ENCODE peak calls at places on chromosomes 4 and X, in ten cellular contexts. E is HEK293T; I is nephron progenitor cell; G is activated CD4-positive, alpha-beta T cell treated with anti-CD3 and anti-CD28 coated beads, Interleukin-2, amount 10 ng/mL, durations not matched to agents 7 days and 5 days; X is fibroblast of pulmonary artery; W is CMK; U is mucosa of gallbladder; T is activated naive CD8-positive, alpha-beta T cell treated with anti-CD3 and anti-CD28 coated beads, Interleukin-2, amount 50 U/mL, for 24 hours; H is GDM1; R is C1 segment of cervical spinal cord. P is an unnamed sample.

GRCh38 chr4:112266823-112267222 is 18.9 kb downstream of the TIFA start:
- DNase-seq in E (no peak), I (no peak), G (no peak), X (peak), W (peak), U (no peak), T (no peak), H (no peak), R (no peak), P (no peak)

GRCh38 chrX:134020910-134021309 is 35.5 kb upstream of the GPC3 start:
- DNase-seq in E (no peak), I (no peak), G (no peak), X (no peak), W (no peak), U (no peak), T (no peak), H (no peak), R (no peak), P (no peak)

GRCh38 chr4:46886711-46887110 is 22.3 kb downstream of the COX7B2 start:
- DNase-seq in E (no peak), I (no peak), G (no peak), X (peak), W (peak), U (no peak), T (no peak), H (no peak), R (no peak), P (no peak)

GRCh38 chr4:137961051-137961438 is 281.1 kb downstream of the SLC7A11 start:
- DNase-seq in E (no peak), I (no peak), G (no peak), X (peak), W (no peak), U (no peak), T (no peak), H (no peak), R (no peak), P (no peak)

GRCh38 chr4:174116021-174116420 is 167.4 kb downstream of the FBXO8 start:
- DNase-seq in E (no peak), I (no peak), G (no peak), X (no peak), W (no peak), U (no peak), T (no peak), H (no peak), R (no peak), P (no peak)

GRCh38 chr4:23904639-23905061 is 14.8 kb upstream of the PPARGC1A start:
- DNase-seq in E (no peak), I (no peak), G (no peak), X (no peak), W (no peak), U (no peak), T (no peak), H (no peak), R (peak), P (no peak)

GRCh38 chrX:23114256-23114655 is 114.5 kb downstream of the DDX53 start:
- DNase-seq in E (no peak), I (no peak), G (no peak), X (no peak), W (no peak), U (no peak), T (no peak), H (no peak), R (no peak), P (no peak)

GRCh38 chrX:139448996-139449395 is 81.5 kb upstream of the F9 start:
- DNase-seq in E (no peak), I (no peak), G (no peak), X (no peak), W (no peak), U (no peak), T (no peak), H (no peak), R (no peak), P (no peak)

GRCh38 chrX:626745-627509 is 3.7 kb upstream of the SHOX start:
- DNase-seq in E (no peak), I (peak), G (no peak), X (no peak), W (no peak), U (peak), T (no peak), H (no peak), R (no peak), P (no peak)

GRCh38 chr4:168631241-168632151 is 134.6 kb downstream of the PALLD start:
- DNase-seq in E (peak), I (peak), G (no peak), X (peak), W (no peak), U (peak), T (peak), H (no peak), R (no peak), P (no peak)

GRCh38 chrX:97538745-97539144 is 655.0 kb downstream of the RPA4 start:
- DNase-seq in E (no peak), I (no peak), G (no peak), X (no peak), W (no peak), U (no peak), T (no peak), H (no peak), R (no peak), P (no peak)